ENCODE peak calls at places on chromosomes 7 and 10, in nine cellular contexts. One of them, this sample, is unnamed.

GRCh38 chr10:75525646-75526045 is 94.2 kb downstream of the LRMDA start:
- DNase-seq in activated CD4-positive, alpha-beta memory T cell treated with anti-CD3 and anti-CD28 coated beads for 36 hours: no peak
- DNase-seq in Calu3: no peak
- DNase-seq in NCI-H460: no peak
- DNase-seq in cardiac muscle cell: no peak
- DNase-seq in fibroblast of mammary gland: peak
- DNase-seq in fibroblast of the aortic adventitia: no peak
- DNase-seq in glomerular endothelial cell: no peak
- DNase-seq in KBM-7: no peak
- DNase-seq in this sample: no peak

GRCh38 chr7:31805209-31805818 is 118.3 kb downstream of the PPP1R17 start:
- DNase-seq in cardiac muscle cell: no peak
- DNase-seq in KBM-7: no peak
- DNase-seq in fibroblast of mammary gland: no peak
- DNase-seq in activated CD4-positive, alpha-beta memory T cell treated with anti-CD3 and anti-CD28 coated beads for 36 hours: no peak
- DNase-seq in glomerular endothelial cell: no peak
- DNase-seq in NCI-H460: no peak
- DNase-seq in fibroblast of the aortic adventitia: no peak
- DNase-seq in Calu3: no peak
- DNase-seq in this sample: no peak

GRCh38 chr10:78653555-78653954 is 415.2 kb upstream of the ZMIZ1 start:
- DNase-seq in activated CD4-positive, alpha-beta memory T cell treated with anti-CD3 and anti-CD28 coated beads for 36 hours: no peak
- DNase-seq in fibroblast of mammary gland: no peak
- DNase-seq in KBM-7: no peak
- DNase-seq in Calu3: no peak
- DNase-seq in fibroblast of the aortic adventitia: no peak
- DNase-seq in NCI-H460: no peak
- DNase-seq in cardiac muscle cell: no peak
- DNase-seq in glomerular endothelial cell: no peak
- DNase-seq in this sample: no peak

GRCh38 chr10:97378933-97379921 is 21.9 kb downstream of the RRP12 start:
- DNase-seq in activated CD4-positive, alpha-beta memory T cell treated with anti-CD3 and anti-CD28 coated beads for 36 hours: no peak
- DNase-seq in glomerular endothelial cell: no peak
- DNase-seq in cardiac muscle cell: no peak
- DNase-seq in NCI-H460: no peak
- DNase-seq in fibroblast of the aortic adventitia: no peak
- DNase-seq in KBM-7: no peak
- DNase-seq in Calu3: no peak
- DNase-seq in fibroblast of mammary gland: no peak
- DNase-seq in this sample: no peak

GRCh38 chr10:50224330-50224952 is 26.9 kb downstream of the ASAH2 start:
- DNase-seq in glomerular endothelial cell: peak
- DNase-seq in Calu3: peak
- DNase-seq in fibroblast of the aortic adventitia: peak
- DNase-seq in NCI-H460: peak
- DNase-seq in cardiac muscle cell: peak
- DNase-seq in fibroblast of mammary gland: peak
- DNase-seq in KBM-7: peak
- DNase-seq in activated CD4-positive, alpha-beta memory T cell treated with anti-CD3 and anti-CD28 coated beads for 36 hours: peak
- DNase-seq in this sample: peak

GRCh38 chr7:140403878-140404564 is at the start of gene RAB19:
- DNase-seq in fibroblast of mammary gland: no peak
- DNase-seq in glomerular endothelial cell: no peak
- DNase-seq in cardiac muscle cell: peak
- DNase-seq in NCI-H460: no peak
- DNase-seq in activated CD4-positive, alpha-beta memory T cell treated with anti-CD3 and anti-CD28 coated beads for 36 hours: peak
- DNase-seq in Calu3: peak
- DNase-seq in fibroblast of the aortic adventitia: no peak
- DNase-seq in KBM-7: no peak
- DNase-seq in this sample: no peak

GRCh38 chr7:74627699-74628411 is 29.7 kb upstream of the GTF2I start:
- DNase-seq in Calu3: no peak
- DNase-seq in cardiac muscle cell: peak
- DNase-seq in fibroblast of mammary gland: peak
- DNase-seq in activated CD4-positive, alpha-beta memory T cell treated with anti-CD3 and anti-CD28 coated beads for 36 hours: no peak
- DNase-seq in KBM-7: no peak
- DNase-seq in fibroblast of the aortic adventitia: peak
- DNase-seq in glomerular endothelial cell: no peak
- DNase-seq in NCI-H460: no peak
- DNase-seq in this sample: peak

GRCh38 chr7:54542920-54543539 is 855 bp downstream of the VSTM2A start:
- DNase-seq in glomerular endothelial cell: no peak
- DNase-seq in fibroblast of mammary gland: peak
- DNase-seq in fibroblast of the aortic adventitia: peak
- DNase-seq in cardiac muscle cell: peak
- DNase-seq in Calu3: no peak
- DNase-seq in activated CD4-positive, alpha-beta memory T cell treated with anti-CD3 and anti-CD28 coated beads for 36 hours: no peak
- DNase-seq in NCI-H460: no peak
- DNase-seq in KBM-7: no peak
- DNase-seq in this sample: peak

GRCh38 chr7:2979951-2980350 is 63.7 kb downstream of the CARD11 start:
- DNase-seq in fibroblast of the aortic adventitia: no peak
- DNase-seq in Calu3: no peak
- DNase-seq in cardiac muscle cell: no peak
- DNase-seq in fibroblast of mammary gland: no peak
- DNase-seq in NCI-H460: no peak
- DNase-seq in activated CD4-positive, alpha-beta memory T cell treated with anti-CD3 and anti-CD28 coated beads for 36 hours: no peak
- DNase-seq in KBM-7: no peak
- DNase-seq in glomerular endothelial cell: no peak
- DNase-seq in this sample: no peak

GRCh38 chr10:88216976-88217375 is 353.6 kb downstream of the PTEN start:
- DNase-seq in activated CD4-positive, alpha-beta memory T cell treated with anti-CD3 and anti-CD28 coated beads for 36 hours: no peak
- DNase-seq in KBM-7: no peak
- DNase-seq in NCI-H460: no peak
- DNase-seq in fibroblast of the aortic adventitia: no peak
- DNase-seq in glomerular endothelial cell: no peak
- DNase-seq in fibroblast of mammary gland: no peak
- DNase-seq in cardiac muscle cell: no peak
- DNase-seq in Calu3: no peak
- DNase-seq in this sample: no peak

GRCh38 chr10:122204691-122205489 is 66.2 kb upstream of the BTBD16 start:
- DNase-seq in NCI-H460: no peak
- DNase-seq in activated CD4-positive, alpha-beta memory T cell treated with anti-CD3 and anti-CD28 coated beads for 36 hours: no peak
- DNase-seq in Calu3: no peak
- DNase-seq in cardiac muscle cell: no peak
- DNase-seq in KBM-7: no peak
- DNase-seq in fibroblast of the aortic adventitia: no peak
- DNase-seq in glomerular endothelial cell: no peak
- DNase-seq in fibroblast of mammary gland: no peak
- DNase-seq in this sample: no peak

GRCh38 chr10:12590682-12591642 is 241.6 kb downstream of the CAMK1D start:
- DNase-seq in NCI-H460: no peak
- DNase-seq in glomerular endothelial cell: no peak
- DNase-seq in fibroblast of the aortic adventitia: no peak
- DNase-seq in fibroblast of mammary gland: no peak
- DNase-seq in cardiac muscle cell: no peak
- DNase-seq in Calu3: no peak
- DNase-seq in activated CD4-positive, alpha-beta memory T cell treated with anti-CD3 and anti-CD28 coated beads for 36 hours: peak
- DNase-seq in KBM-7: no peak
- DNase-seq in this sample: no peak

GRCh38 chr10:22992075-22992474 is 64.2 kb downstream of the ARMC3 start:
- DNase-seq in Calu3: no peak
- DNase-seq in glomerular endothelial cell: no peak
- DNase-seq in cardiac muscle cell: no peak
- DNase-seq in NCI-H460: no peak
- DNase-seq in fibroblast of mammary gland: no peak
- DNase-seq in activated CD4-positive, alpha-beta memory T cell treated with anti-CD3 and anti-CD28 coated beads for 36 hours: peak
- DNase-seq in KBM-7: no peak
- DNase-seq in fibroblast of the aortic adventitia: no peak
- DNase-seq in this sample: no peak

GRCh38 chr7:152512711-152513110 is 76.9 kb upstream of the KMT2C start:
- DNase-seq in cardiac muscle cell: no peak
- DNase-seq in Calu3: no peak
- DNase-seq in activated CD4-positive, alpha-beta memory T cell treated with anti-CD3 and anti-CD28 coated beads for 36 hours: peak
- DNase-seq in fibroblast of the aortic adventitia: no peak
- DNase-seq in KBM-7: peak
- DNase-seq in NCI-H460: no peak
- DNase-seq in fibroblast of mammary gland: no peak
- DNase-seq in glomerular endothelial cell: peak
- DNase-seq in this sample: no peak

GRCh38 chr7:97835296-97836138 is 36.7 kb downstream of the ASNS start:
- DNase-seq in KBM-7: peak
- DNase-seq in activated CD4-positive, alpha-beta memory T cell treated with anti-CD3 and anti-CD28 coated beads for 36 hours: peak
- DNase-seq in NCI-H460: peak
- DNase-seq in Calu3: peak
- DNase-seq in cardiac muscle cell: peak
- DNase-seq in fibroblast of the aortic adventitia: peak
- DNase-seq in fibroblast of mammary gland: peak
- DNase-seq in glomerular endothelial cell: peak
- DNase-seq in this sample: peak

GRCh38 chr10:124354411-124355382 is 64.0 kb downstream of the OAT start:
- DNase-seq in NCI-H460: peak
- DNase-seq in fibroblast of mammary gland: peak
- DNase-seq in KBM-7: peak
- DNase-seq in activated CD4-positive, alpha-beta memory T cell treated with anti-CD3 and anti-CD28 coated beads for 36 hours: peak
- DNase-seq in cardiac muscle cell: peak
- DNase-seq in glomerular endothelial cell: no peak
- DNase-seq in fibroblast of the aortic adventitia: peak
- DNase-seq in Calu3: peak
- DNase-seq in this sample: peak

GRCh38 chr10:104331208-104331838 is 6.9 kb downstream of the ITPRIP start:
- DNase-seq in fibroblast of mammary gland: peak
- DNase-seq in cardiac muscle cell: no peak
- DNase-seq in NCI-H460: no peak
- DNase-seq in KBM-7: no peak
- DNase-seq in fibroblast of the aortic adventitia: peak
- DNase-seq in glomerular endothelial cell: no peak
- DNase-seq in Calu3: no peak
- DNase-seq in activated CD4-positive, alpha-beta memory T cell treated with anti-CD3 and anti-CD28 coated beads for 36 hours: peak
- DNase-seq in this sample: peak

GRCh38 chr10:107800061-107800460 is 635.6 kb upstream of the SORCS1 start:
- DNase-seq in activated CD4-positive, alpha-beta memory T cell treated with anti-CD3 and anti-CD28 coated beads for 36 hours: no peak
- DNase-seq in glomerular endothelial cell: no peak
- DNase-seq in fibroblast of mammary gland: no peak
- DNase-seq in Calu3: no peak
- DNase-seq in KBM-7: no peak
- DNase-seq in fibroblast of the aortic adventitia: no peak
- DNase-seq in cardiac muscle cell: no peak
- DNase-seq in NCI-H460: no peak
- DNase-seq in this sample: no peak

GRCh38 chr7:90111-91063 is 102.0 kb upstream of the FAM20C start:
- DNase-seq in fibroblast of the aortic adventitia: peak
- DNase-seq in cardiac muscle cell: no peak
- DNase-seq in Calu3: no peak
- DNase-seq in NCI-H460: no peak
- DNase-seq in glomerular endothelial cell: no peak
- DNase-seq in fibroblast of mammary gland: peak
- DNase-seq in activated CD4-positive, alpha-beta memory T cell treated with anti-CD3 and anti-CD28 coated beads for 36 hours: no peak
- DNase-seq in KBM-7: no peak
- DNase-seq in this sample: peak